ENCODE peak calls at places on chromosomes 11 and 22, in ten cellular contexts. One of them, this sample, is unnamed.

GRCh38 chr22:17314472-17314871 is 54.8 kb upstream of the CECR2 start:
- DNase-seq in activated CD4-positive, alpha-beta T cell treated with anti-CD3 and anti-CD28 coated beads, Interleukin-2, amount 10 ng/mL, durations not matched to agents 7 days and 5 days: no peak
- DNase-seq in heart left ventricle: no peak
- DNase-seq in GM10248: no peak
- DNase-seq in fibroblast of mammary gland: no peak
- DNase-seq in astrocyte of the hippocampus: no peak
- DNase-seq in activated T-cell treated with anti-CD3 and anti-CD28 coated beads for 1 hour: no peak
- DNase-seq in stimulated activated CD8-positive, alpha-beta memory T cell treated with anti-CD3 and anti-CD28 coated beads, Interleukin-12 subunit alpha, Interleukin-12 subunit beta, amount 100 ng/mL, for 1 hour: no peak
- DNase-seq in T-cell: no peak
- DNase-seq in activated T-helper 9 cell treated with anti-CD3 and anti-CD28 coated beads, Interleukin-2, amount 50 U/mL, for 16 hours: no peak
- DNase-seq in this sample: no peak

GRCh38 chr22:46484156-46484860 is 53.1 kb downstream of the CELSR1 start:
- DNase-seq in activated CD4-positive, alpha-beta T cell treated with anti-CD3 and anti-CD28 coated beads, Interleukin-2, amount 10 ng/mL, durations not matched to agents 7 days and 5 days: no peak
- DNase-seq in heart left ventricle: no peak
- DNase-seq in GM10248: no peak
- DNase-seq in fibroblast of mammary gland: no peak
- DNase-seq in astrocyte of the hippocampus: no peak
- DNase-seq in activated T-cell treated with anti-CD3 and anti-CD28 coated beads for 1 hour: no peak
- DNase-seq in stimulated activated CD8-positive, alpha-beta memory T cell treated with anti-CD3 and anti-CD28 coated beads, Interleukin-12 subunit alpha, Interleukin-12 subunit beta, amount 100 ng/mL, for 1 hour: no peak
- DNase-seq in T-cell: no peak
- DNase-seq in activated T-helper 9 cell treated with anti-CD3 and anti-CD28 coated beads, Interleukin-2, amount 50 U/mL, for 16 hours: no peak
- DNase-seq in this sample: no peak

GRCh38 chr22:37148031-37148651 is 1.6 kb downstream of the IL2RB start:
- DNase-seq in activated CD4-positive, alpha-beta T cell treated with anti-CD3 and anti-CD28 coated beads, Interleukin-2, amount 10 ng/mL, durations not matched to agents 7 days and 5 days: peak
- DNase-seq in heart left ventricle: peak
- DNase-seq in GM10248: peak
- DNase-seq in fibroblast of mammary gland: no peak
- DNase-seq in astrocyte of the hippocampus: no peak
- DNase-seq in activated T-cell treated with anti-CD3 and anti-CD28 coated beads for 1 hour: no peak
- DNase-seq in stimulated activated CD8-positive, alpha-beta memory T cell treated with anti-CD3 and anti-CD28 coated beads, Interleukin-12 subunit alpha, Interleukin-12 subunit beta, amount 100 ng/mL, for 1 hour: no peak
- DNase-seq in T-cell: no peak
- DNase-seq in activated T-helper 9 cell treated with anti-CD3 and anti-CD28 coated beads, Interleukin-2, amount 50 U/mL, for 16 hours: no peak
- DNase-seq in this sample: peak

GRCh38 chr11:130269544-130269943 is 45.2 kb downstream of the ZBTB44 start:
- DNase-seq in activated CD4-positive, alpha-beta T cell treated with anti-CD3 and anti-CD28 coated beads, Interleukin-2, amount 10 ng/mL, durations not matched to agents 7 days and 5 days: no peak
- DNase-seq in heart left ventricle: no peak
- DNase-seq in GM10248: peak
- DNase-seq in fibroblast of mammary gland: no peak
- DNase-seq in astrocyte of the hippocampus: no peak
- DNase-seq in activated T-cell treated with anti-CD3 and anti-CD28 coated beads for 1 hour: no peak
- DNase-seq in stimulated activated CD8-positive, alpha-beta memory T cell treated with anti-CD3 and anti-CD28 coated beads, Interleukin-12 subunit alpha, Interleukin-12 subunit beta, amount 100 ng/mL, for 1 hour: no peak
- DNase-seq in T-cell: no peak
- DNase-seq in activated T-helper 9 cell treated with anti-CD3 and anti-CD28 coated beads, Interleukin-2, amount 50 U/mL, for 16 hours: no peak
- DNase-seq in this sample: no peak

GRCh38 chr11:64745219-64745522 is 1.2 kb upstream of the RASGRP2 start:
- DNase-seq in activated CD4-positive, alpha-beta T cell treated with anti-CD3 and anti-CD28 coated beads, Interleukin-2, amount 10 ng/mL, durations not matched to agents 7 days and 5 days: peak
- DNase-seq in heart left ventricle: peak
- DNase-seq in GM10248: peak
- DNase-seq in fibroblast of mammary gland: no peak
- DNase-seq in astrocyte of the hippocampus: peak
- DNase-seq in activated T-cell treated with anti-CD3 and anti-CD28 coated beads for 1 hour: peak
- DNase-seq in stimulated activated CD8-positive, alpha-beta memory T cell treated with anti-CD3 and anti-CD28 coated beads, Interleukin-12 subunit alpha, Interleukin-12 subunit beta, amount 100 ng/mL, for 1 hour: peak
- DNase-seq in T-cell: peak
- DNase-seq in activated T-helper 9 cell treated with anti-CD3 and anti-CD28 coated beads, Interleukin-2, amount 50 U/mL, for 16 hours: peak
- DNase-seq in this sample: peak

GRCh38 chr11:102940714-102941588 is 14.6 kb downstream of the MMP13 start:
- DNase-seq in activated CD4-positive, alpha-beta T cell treated with anti-CD3 and anti-CD28 coated beads, Interleukin-2, amount 10 ng/mL, durations not matched to agents 7 days and 5 days: peak
- DNase-seq in heart left ventricle: no peak
- DNase-seq in GM10248: peak
- DNase-seq in fibroblast of mammary gland: peak
- DNase-seq in astrocyte of the hippocampus: peak
- DNase-seq in activated T-cell treated with anti-CD3 and anti-CD28 coated beads for 1 hour: peak
- DNase-seq in stimulated activated CD8-positive, alpha-beta memory T cell treated with anti-CD3 and anti-CD28 coated beads, Interleukin-12 subunit alpha, Interleukin-12 subunit beta, amount 100 ng/mL, for 1 hour: peak
- DNase-seq in T-cell: no peak
- DNase-seq in activated T-helper 9 cell treated with anti-CD3 and anti-CD28 coated beads, Interleukin-2, amount 50 U/mL, for 16 hours: no peak
- DNase-seq in this sample: peak

GRCh38 chr11:112582366-112582765 is 321.7 kb upstream of the PLET1 start:
- DNase-seq in activated CD4-positive, alpha-beta T cell treated with anti-CD3 and anti-CD28 coated beads, Interleukin-2, amount 10 ng/mL, durations not matched to agents 7 days and 5 days: no peak
- DNase-seq in heart left ventricle: no peak
- DNase-seq in GM10248: no peak
- DNase-seq in fibroblast of mammary gland: no peak
- DNase-seq in astrocyte of the hippocampus: no peak
- DNase-seq in activated T-cell treated with anti-CD3 and anti-CD28 coated beads for 1 hour: no peak
- DNase-seq in stimulated activated CD8-positive, alpha-beta memory T cell treated with anti-CD3 and anti-CD28 coated beads, Interleukin-12 subunit alpha, Interleukin-12 subunit beta, amount 100 ng/mL, for 1 hour: no peak
- DNase-seq in T-cell: no peak
- DNase-seq in activated T-helper 9 cell treated with anti-CD3 and anti-CD28 coated beads, Interleukin-2, amount 50 U/mL, for 16 hours: no peak
- DNase-seq in this sample: no peak

GRCh38 chr22:37681556-37682049 is 4.5 kb upstream of the NOL12 start:
- DNase-seq in activated CD4-positive, alpha-beta T cell treated with anti-CD3 and anti-CD28 coated beads, Interleukin-2, amount 10 ng/mL, durations not matched to agents 7 days and 5 days: peak
- DNase-seq in heart left ventricle: peak
- DNase-seq in GM10248: peak
- DNase-seq in fibroblast of mammary gland: peak
- DNase-seq in astrocyte of the hippocampus: peak
- DNase-seq in activated T-cell treated with anti-CD3 and anti-CD28 coated beads for 1 hour: peak
- DNase-seq in stimulated activated CD8-positive, alpha-beta memory T cell treated with anti-CD3 and anti-CD28 coated beads, Interleukin-12 subunit alpha, Interleukin-12 subunit beta, amount 100 ng/mL, for 1 hour: peak
- DNase-seq in T-cell: peak
- DNase-seq in activated T-helper 9 cell treated with anti-CD3 and anti-CD28 coated beads, Interleukin-2, amount 50 U/mL, for 16 hours: peak
- DNase-seq in this sample: peak

GRCh38 chr11:101706541-101706940 is 122.7 kb upstream of the TRPC6 start:
- DNase-seq in activated CD4-positive, alpha-beta T cell treated with anti-CD3 and anti-CD28 coated beads, Interleukin-2, amount 10 ng/mL, durations not matched to agents 7 days and 5 days: no peak
- DNase-seq in heart left ventricle: no peak
- DNase-seq in GM10248: no peak
- DNase-seq in fibroblast of mammary gland: peak
- DNase-seq in astrocyte of the hippocampus: peak
- DNase-seq in activated T-cell treated with anti-CD3 and anti-CD28 coated beads for 1 hour: no peak
- DNase-seq in stimulated activated CD8-positive, alpha-beta memory T cell treated with anti-CD3 and anti-CD28 coated beads, Interleukin-12 subunit alpha, Interleukin-12 subunit beta, amount 100 ng/mL, for 1 hour: no peak
- DNase-seq in T-cell: no peak
- DNase-seq in activated T-helper 9 cell treated with anti-CD3 and anti-CD28 coated beads, Interleukin-2, amount 50 U/mL, for 16 hours: no peak
- DNase-seq in this sample: no peak

GRCh38 chr11:6298605-6299004 is 21.7 kb downstream of the CAVIN3 start:
- DNase-seq in activated CD4-positive, alpha-beta T cell treated with anti-CD3 and anti-CD28 coated beads, Interleukin-2, amount 10 ng/mL, durations not matched to agents 7 days and 5 days: no peak
- DNase-seq in heart left ventricle: peak
- DNase-seq in GM10248: no peak
- DNase-seq in fibroblast of mammary gland: peak
- DNase-seq in astrocyte of the hippocampus: peak
- DNase-seq in activated T-cell treated with anti-CD3 and anti-CD28 coated beads for 1 hour: no peak
- DNase-seq in stimulated activated CD8-positive, alpha-beta memory T cell treated with anti-CD3 and anti-CD28 coated beads, Interleukin-12 subunit alpha, Interleukin-12 subunit beta, amount 100 ng/mL, for 1 hour: no peak
- DNase-seq in T-cell: no peak
- DNase-seq in activated T-helper 9 cell treated with anti-CD3 and anti-CD28 coated beads, Interleukin-2, amount 50 U/mL, for 16 hours: no peak
- DNase-seq in this sample: no peak

GRCh38 chr22:17349172-17349571 is 20.1 kb upstream of the CECR2 start:
- DNase-seq in activated CD4-positive, alpha-beta T cell treated with anti-CD3 and anti-CD28 coated beads, Interleukin-2, amount 10 ng/mL, durations not matched to agents 7 days and 5 days: no peak
- DNase-seq in heart left ventricle: no peak
- DNase-seq in GM10248: no peak
- DNase-seq in fibroblast of mammary gland: no peak
- DNase-seq in astrocyte of the hippocampus: no peak
- DNase-seq in activated T-cell treated with anti-CD3 and anti-CD28 coated beads for 1 hour: no peak
- DNase-seq in stimulated activated CD8-positive, alpha-beta memory T cell treated with anti-CD3 and anti-CD28 coated beads, Interleukin-12 subunit alpha, Interleukin-12 subunit beta, amount 100 ng/mL, for 1 hour: no peak
- DNase-seq in T-cell: no peak
- DNase-seq in activated T-helper 9 cell treated with anti-CD3 and anti-CD28 coated beads, Interleukin-2, amount 50 U/mL, for 16 hours: no peak
- DNase-seq in this sample: no peak

GRCh38 chr11:63536669-63537292 is at the start of gene PLAAT4:
- DNase-seq in activated CD4-positive, alpha-beta T cell treated with anti-CD3 and anti-CD28 coated beads, Interleukin-2, amount 10 ng/mL, durations not matched to agents 7 days and 5 days: peak
- DNase-seq in heart left ventricle: peak
- DNase-seq in GM10248: peak
- DNase-seq in fibroblast of mammary gland: peak
- DNase-seq in astrocyte of the hippocampus: peak
- DNase-seq in activated T-cell treated with anti-CD3 and anti-CD28 coated beads for 1 hour: no peak
- DNase-seq in stimulated activated CD8-positive, alpha-beta memory T cell treated with anti-CD3 and anti-CD28 coated beads, Interleukin-12 subunit alpha, Interleukin-12 subunit beta, amount 100 ng/mL, for 1 hour: no peak
- DNase-seq in T-cell: peak
- DNase-seq in activated T-helper 9 cell treated with anti-CD3 and anti-CD28 coated beads, Interleukin-2, amount 50 U/mL, for 16 hours: no peak
- DNase-seq in this sample: peak

GRCh38 chr22:36838119-36839030 is 21.5 kb upstream of the PVALB start:
- DNase-seq in activated CD4-positive, alpha-beta T cell treated with anti-CD3 and anti-CD28 coated beads, Interleukin-2, amount 10 ng/mL, durations not matched to agents 7 days and 5 days: no peak
- DNase-seq in heart left ventricle: no peak
- DNase-seq in GM10248: no peak
- DNase-seq in fibroblast of mammary gland: no peak
- DNase-seq in astrocyte of the hippocampus: no peak
- DNase-seq in activated T-cell treated with anti-CD3 and anti-CD28 coated beads for 1 hour: no peak
- DNase-seq in stimulated activated CD8-positive, alpha-beta memory T cell treated with anti-CD3 and anti-CD28 coated beads, Interleukin-12 subunit alpha, Interleukin-12 subunit beta, amount 100 ng/mL, for 1 hour: no peak
- DNase-seq in T-cell: no peak
- DNase-seq in activated T-helper 9 cell treated with anti-CD3 and anti-CD28 coated beads, Interleukin-2, amount 50 U/mL, for 16 hours: no peak
- DNase-seq in this sample: no peak

GRCh38 chr11:76604652-76605241 is 65.8 kb downstream of the LRRC32 start:
- DNase-seq in activated CD4-positive, alpha-beta T cell treated with anti-CD3 and anti-CD28 coated beads, Interleukin-2, amount 10 ng/mL, durations not matched to agents 7 days and 5 days: no peak
- DNase-seq in heart left ventricle: peak
- DNase-seq in GM10248: no peak
- DNase-seq in fibroblast of mammary gland: peak
- DNase-seq in astrocyte of the hippocampus: peak
- DNase-seq in activated T-cell treated with anti-CD3 and anti-CD28 coated beads for 1 hour: no peak
- DNase-seq in stimulated activated CD8-positive, alpha-beta memory T cell treated with anti-CD3 and anti-CD28 coated beads, Interleukin-12 subunit alpha, Interleukin-12 subunit beta, amount 100 ng/mL, for 1 hour: no peak
- DNase-seq in T-cell: no peak
- DNase-seq in activated T-helper 9 cell treated with anti-CD3 and anti-CD28 coated beads, Interleukin-2, amount 50 U/mL, for 16 hours: no peak
- DNase-seq in this sample: no peak

GRCh38 chr11:13717331-13717730 is 48.9 kb downstream of the FAR1 start:
- DNase-seq in activated CD4-positive, alpha-beta T cell treated with anti-CD3 and anti-CD28 coated beads, Interleukin-2, amount 10 ng/mL, durations not matched to agents 7 days and 5 days: no peak
- DNase-seq in heart left ventricle: no peak
- DNase-seq in GM10248: no peak
- DNase-seq in fibroblast of mammary gland: peak
- DNase-seq in astrocyte of the hippocampus: peak
- DNase-seq in activated T-cell treated with anti-CD3 and anti-CD28 coated beads for 1 hour: no peak
- DNase-seq in stimulated activated CD8-positive, alpha-beta memory T cell treated with anti-CD3 and anti-CD28 coated beads, Interleukin-12 subunit alpha, Interleukin-12 subunit beta, amount 100 ng/mL, for 1 hour: no peak
- DNase-seq in T-cell: no peak
- DNase-seq in activated T-helper 9 cell treated with anti-CD3 and anti-CD28 coated beads, Interleukin-2, amount 50 U/mL, for 16 hours: no peak
- DNase-seq in this sample: no peak

GRCh38 chr11:47244664-47245350 is 3.8 kb downstream of the ACP2 start:
- DNase-seq in activated CD4-positive, alpha-beta T cell treated with anti-CD3 and anti-CD28 coated beads, Interleukin-2, amount 10 ng/mL, durations not matched to agents 7 days and 5 days: no peak
- DNase-seq in heart left ventricle: no peak
- DNase-seq in GM10248: no peak
- DNase-seq in fibroblast of mammary gland: no peak
- DNase-seq in astrocyte of the hippocampus: no peak
- DNase-seq in activated T-cell treated with anti-CD3 and anti-CD28 coated beads for 1 hour: no peak
- DNase-seq in stimulated activated CD8-positive, alpha-beta memory T cell treated with anti-CD3 and anti-CD28 coated beads, Interleukin-12 subunit alpha, Interleukin-12 subunit beta, amount 100 ng/mL, for 1 hour: no peak
- DNase-seq in T-cell: no peak
- DNase-seq in activated T-helper 9 cell treated with anti-CD3 and anti-CD28 coated beads, Interleukin-2, amount 50 U/mL, for 16 hours: no peak
- DNase-seq in this sample: no peak

GRCh38 chr11:72885853-72886252 is 71.6 kb downstream of the ATG16L2 start:
- DNase-seq in activated CD4-positive, alpha-beta T cell treated with anti-CD3 and anti-CD28 coated beads, Interleukin-2, amount 10 ng/mL, durations not matched to agents 7 days and 5 days: no peak
- DNase-seq in heart left ventricle: no peak
- DNase-seq in GM10248: no peak
- DNase-seq in fibroblast of mammary gland: no peak
- DNase-seq in astrocyte of the hippocampus: no peak
- DNase-seq in activated T-cell treated with anti-CD3 and anti-CD28 coated beads for 1 hour: no peak
- DNase-seq in stimulated activated CD8-positive, alpha-beta memory T cell treated with anti-CD3 and anti-CD28 coated beads, Interleukin-12 subunit alpha, Interleukin-12 subunit beta, amount 100 ng/mL, for 1 hour: no peak
- DNase-seq in T-cell: no peak
- DNase-seq in activated T-helper 9 cell treated with anti-CD3 and anti-CD28 coated beads, Interleukin-2, amount 50 U/mL, for 16 hours: no peak
- DNase-seq in this sample: no peak

GRCh38 chr11:7115775-7116174 is 27.0 kb downstream of the RBMXL2 start:
- DNase-seq in activated CD4-positive, alpha-beta T cell treated with anti-CD3 and anti-CD28 coated beads, Interleukin-2, amount 10 ng/mL, durations not matched to agents 7 days and 5 days: no peak
- DNase-seq in heart left ventricle: no peak
- DNase-seq in GM10248: no peak
- DNase-seq in fibroblast of mammary gland: peak
- DNase-seq in astrocyte of the hippocampus: no peak
- DNase-seq in activated T-cell treated with anti-CD3 and anti-CD28 coated beads for 1 hour: no peak
- DNase-seq in stimulated activated CD8-positive, alpha-beta memory T cell treated with anti-CD3 and anti-CD28 coated beads, Interleukin-12 subunit alpha, Interleukin-12 subunit beta, amount 100 ng/mL, for 1 hour: no peak
- DNase-seq in T-cell: no peak
- DNase-seq in activated T-helper 9 cell treated with anti-CD3 and anti-CD28 coated beads, Interleukin-2, amount 50 U/mL, for 16 hours: no peak
- DNase-seq in this sample: no peak

GRCh38 chr11:85746640-85747039 is 60.6 kb upstream of the CCDC89 start:
- DNase-seq in activated CD4-positive, alpha-beta T cell treated with anti-CD3 and anti-CD28 coated beads, Interleukin-2, amount 10 ng/mL, durations not matched to agents 7 days and 5 days: no peak
- DNase-seq in heart left ventricle: no peak
- DNase-seq in GM10248: no peak
- DNase-seq in fibroblast of mammary gland: no peak
- DNase-seq in astrocyte of the hippocampus: no peak
- DNase-seq in activated T-cell treated with anti-CD3 and anti-CD28 coated beads for 1 hour: no peak
- DNase-seq in stimulated activated CD8-positive, alpha-beta memory T cell treated with anti-CD3 and anti-CD28 coated beads, Interleukin-12 subunit alpha, Interleukin-12 subunit beta, amount 100 ng/mL, for 1 hour: no peak
- DNase-seq in T-cell: no peak
- DNase-seq in activated T-helper 9 cell treated with anti-CD3 and anti-CD28 coated beads, Interleukin-2, amount 50 U/mL, for 16 hours: no peak
- DNase-seq in this sample: no peak

GRCh38 chr11:19676508-19677379 is 35.9 kb upstream of the NAV2 start:
- DNase-seq in activated CD4-positive, alpha-beta T cell treated with anti-CD3 and anti-CD28 coated beads, Interleukin-2, amount 10 ng/mL, durations not matched to agents 7 days and 5 days: no peak
- DNase-seq in heart left ventricle: peak
- DNase-seq in GM10248: no peak
- DNase-seq in fibroblast of mammary gland: no peak
- DNase-seq in astrocyte of the hippocampus: peak
- DNase-seq in activated T-cell treated with anti-CD3 and anti-CD28 coated beads for 1 hour: no peak
- DNase-seq in stimulated activated CD8-positive, alpha-beta memory T cell treated with anti-CD3 and anti-CD28 coated beads, Interleukin-12 subunit alpha, Interleukin-12 subunit beta, amount 100 ng/mL, for 1 hour: no peak
- DNase-seq in T-cell: no peak
- DNase-seq in activated T-helper 9 cell treated with anti-CD3 and anti-CD28 coated beads, Interleukin-2, amount 50 U/mL, for 16 hours: no peak
- DNase-seq in this sample: peak

GRCh38 chr11:119782673-119783072 is 53.7 kb upstream of the NECTIN1 start:
- DNase-seq in activated CD4-positive, alpha-beta T cell treated with anti-CD3 and anti-CD28 coated beads, Interleukin-2, amount 10 ng/mL, durations not matched to agents 7 days and 5 days: no peak
- DNase-seq in heart left ventricle: peak
- DNase-seq in GM10248: peak
- DNase-seq in fibroblast of mammary gland: peak
- DNase-seq in astrocyte of the hippocampus: peak
- DNase-seq in activated T-cell treated with anti-CD3 and anti-CD28 coated beads for 1 hour: no peak
- DNase-seq in stimulated activated CD8-positive, alpha-beta memory T cell treated with anti-CD3 and anti-CD28 coated beads, Interleukin-12 subunit alpha, Interleukin-12 subunit beta, amount 100 ng/mL, for 1 hour: no peak
- DNase-seq in T-cell: no peak
- DNase-seq in activated T-helper 9 cell treated with anti-CD3 and anti-CD28 coated beads, Interleukin-2, amount 50 U/mL, for 16 hours: no peak
- DNase-seq in this sample: no peak

GRCh38 chr22:36244522-36245391 is 5.4 kb upstream of the APOL2 start:
- DNase-seq in activated CD4-positive, alpha-beta T cell treated with anti-CD3 and anti-CD28 coated beads, Interleukin-2, amount 10 ng/mL, durations not matched to agents 7 days and 5 days: no peak
- DNase-seq in heart left ventricle: peak
- DNase-seq in GM10248: no peak
- DNase-seq in fibroblast of mammary gland: peak
- DNase-seq in astrocyte of the hippocampus: peak
- DNase-seq in activated T-cell treated with anti-CD3 and anti-CD28 coated beads for 1 hour: no peak
- DNase-seq in stimulated activated CD8-positive, alpha-beta memory T cell treated with anti-CD3 and anti-CD28 coated beads, Interleukin-12 subunit alpha, Interleukin-12 subunit beta, amount 100 ng/mL, for 1 hour: no peak
- DNase-seq in T-cell: no peak
- DNase-seq in activated T-helper 9 cell treated with anti-CD3 and anti-CD28 coated beads, Interleukin-2, amount 50 U/mL, for 16 hours: no peak
- DNase-seq in this sample: no peak

GRCh38 chr11:128318856-128319474 is 268.4 kb downstream of the ETS1 start:
- DNase-seq in activated CD4-positive, alpha-beta T cell treated with anti-CD3 and anti-CD28 coated beads, Interleukin-2, amount 10 ng/mL, durations not matched to agents 7 days and 5 days: peak
- DNase-seq in heart left ventricle: no peak
- DNase-seq in GM10248: peak
- DNase-seq in fibroblast of mammary gland: no peak
- DNase-seq in astrocyte of the hippocampus: peak
- DNase-seq in activated T-cell treated with anti-CD3 and anti-CD28 coated beads for 1 hour: no peak
- DNase-seq in stimulated activated CD8-positive, alpha-beta memory T cell treated with anti-CD3 and anti-CD28 coated beads, Interleukin-12 subunit alpha, Interleukin-12 subunit beta, amount 100 ng/mL, for 1 hour: peak
- DNase-seq in T-cell: peak
- DNase-seq in activated T-helper 9 cell treated with anti-CD3 and anti-CD28 coated beads, Interleukin-2, amount 50 U/mL, for 16 hours: peak
- DNase-seq in this sample: peak

GRCh38 chr22:29780781-29781676 is 13.9 kb downstream of the UQCR10 start:
- DNase-seq in activated CD4-positive, alpha-beta T cell treated with anti-CD3 and anti-CD28 coated beads, Interleukin-2, amount 10 ng/mL, durations not matched to agents 7 days and 5 days: no peak
- DNase-seq in heart left ventricle: peak
- DNase-seq in GM10248: no peak
- DNase-seq in fibroblast of mammary gland: peak
- DNase-seq in astrocyte of the hippocampus: peak
- DNase-seq in activated T-cell treated with anti-CD3 and anti-CD28 coated beads for 1 hour: no peak
- DNase-seq in stimulated activated CD8-positive, alpha-beta memory T cell treated with anti-CD3 and anti-CD28 coated beads, Interleukin-12 subunit alpha, Interleukin-12 subunit beta, amount 100 ng/mL, for 1 hour: no peak
- DNase-seq in T-cell: no peak
- DNase-seq in activated T-helper 9 cell treated with anti-CD3 and anti-CD28 coated beads, Interleukin-2, amount 50 U/mL, for 16 hours: no peak
- DNase-seq in this sample: no peak

GRCh38 chr22:28245579-28246224 is 326.6 kb upstream of the PITPNB start:
- DNase-seq in activated CD4-positive, alpha-beta T cell treated with anti-CD3 and anti-CD28 coated beads, Interleukin-2, amount 10 ng/mL, durations not matched to agents 7 days and 5 days: no peak
- DNase-seq in heart left ventricle: no peak
- DNase-seq in GM10248: no peak
- DNase-seq in fibroblast of mammary gland: no peak
- DNase-seq in astrocyte of the hippocampus: peak
- DNase-seq in activated T-cell treated with anti-CD3 and anti-CD28 coated beads for 1 hour: no peak
- DNase-seq in stimulated activated CD8-positive, alpha-beta memory T cell treated with anti-CD3 and anti-CD28 coated beads, Interleukin-12 subunit alpha, Interleukin-12 subunit beta, amount 100 ng/mL, for 1 hour: no peak
- DNase-seq in T-cell: no peak
- DNase-seq in activated T-helper 9 cell treated with anti-CD3 and anti-CD28 coated beads, Interleukin-2, amount 50 U/mL, for 16 hours: no peak
- DNase-seq in this sample: no peak

GRCh38 chr22:42434748-42435425 is 2.7 kb upstream of the NFAM1 start:
- DNase-seq in activated CD4-positive, alpha-beta T cell treated with anti-CD3 and anti-CD28 coated beads, Interleukin-2, amount 10 ng/mL, durations not matched to agents 7 days and 5 days: no peak
- DNase-seq in heart left ventricle: no peak
- DNase-seq in GM10248: no peak
- DNase-seq in fibroblast of mammary gland: no peak
- DNase-seq in astrocyte of the hippocampus: no peak
- DNase-seq in activated T-cell treated with anti-CD3 and anti-CD28 coated beads for 1 hour: no peak
- DNase-seq in stimulated activated CD8-positive, alpha-beta memory T cell treated with anti-CD3 and anti-CD28 coated beads, Interleukin-12 subunit alpha, Interleukin-12 subunit beta, amount 100 ng/mL, for 1 hour: no peak
- DNase-seq in T-cell: no peak
- DNase-seq in activated T-helper 9 cell treated with anti-CD3 and anti-CD28 coated beads, Interleukin-2, amount 50 U/mL, for 16 hours: no peak
- DNase-seq in this sample: no peak

GRCh38 chr22:44393066-44393465 is 80.3 kb upstream of the SHISAL1 start:
- DNase-seq in activated CD4-positive, alpha-beta T cell treated with anti-CD3 and anti-CD28 coated beads, Interleukin-2, amount 10 ng/mL, durations not matched to agents 7 days and 5 days: no peak
- DNase-seq in heart left ventricle: peak
- DNase-seq in GM10248: no peak
- DNase-seq in fibroblast of mammary gland: no peak
- DNase-seq in astrocyte of the hippocampus: no peak
- DNase-seq in activated T-cell treated with anti-CD3 and anti-CD28 coated beads for 1 hour: no peak
- DNase-seq in stimulated activated CD8-positive, alpha-beta memory T cell treated with anti-CD3 and anti-CD28 coated beads, Interleukin-12 subunit alpha, Interleukin-12 subunit beta, amount 100 ng/mL, for 1 hour: no peak
- DNase-seq in T-cell: no peak
- DNase-seq in activated T-helper 9 cell treated with anti-CD3 and anti-CD28 coated beads, Interleukin-2, amount 50 U/mL, for 16 hours: no peak
- DNase-seq in this sample: no peak

GRCh38 chr11:95443386-95443785 is 212.4 kb upstream of the SESN3 start:
- DNase-seq in activated CD4-positive, alpha-beta T cell treated with anti-CD3 and anti-CD28 coated beads, Interleukin-2, amount 10 ng/mL, durations not matched to agents 7 days and 5 days: no peak
- DNase-seq in heart left ventricle: no peak
- DNase-seq in GM10248: peak
- DNase-seq in fibroblast of mammary gland: no peak
- DNase-seq in astrocyte of the hippocampus: no peak
- DNase-seq in activated T-cell treated with anti-CD3 and anti-CD28 coated beads for 1 hour: no peak
- DNase-seq in stimulated activated CD8-positive, alpha-beta memory T cell treated with anti-CD3 and anti-CD28 coated beads, Interleukin-12 subunit alpha, Interleukin-12 subunit beta, amount 100 ng/mL, for 1 hour: no peak
- DNase-seq in T-cell: no peak
- DNase-seq in activated T-helper 9 cell treated with anti-CD3 and anti-CD28 coated beads, Interleukin-2, amount 50 U/mL, for 16 hours: no peak
- DNase-seq in this sample: no peak

This sample was measured in immature natural killer cell.